ENCODE peak calls at places on chromosomes 2 and 18, in six cellular contexts. U is H1, S is WTC11, R is HepG2, Q is GM12878, T is K562. O is an unnamed sample.

GRCh38 chr2:42622943-42623676 is 54.7 kb downstream of the MTA3 start:
- DNase-seq in U (no peak), Q (no peak), T (no peak), R (no peak), S (peak), O (peak)

GRCh38 chr18:7117390-7118355 is at the start of gene LAMA1:
- DNase-seq in R (no peak), U (peak), S (peak), T (no peak), Q (no peak), O (peak)

GRCh38 chr2:222433381-222434173 is 9.2 kb downstream of the SGPP2 start:
- DNase-seq in R (no peak), Q (no peak), S (peak), U (peak), T (no peak), O (peak)

GRCh38 chr2:73214120-73215035 is at the start of gene SMYD5:
- DNase-seq in S (peak), R (peak), T (peak), Q (peak), U (no peak), O (peak)

GRCh38 chr2:120912101-120912985 is 176.7 kb downstream of the GLI2 start:
- DNase-seq in T (peak), U (no peak), Q (no peak), S (no peak), R (no peak), O (no peak)

GRCh38 chr2:189364607-189365006 is 76.7 kb upstream of the WDR75 start:
- DNase-seq in S (no peak), Q (no peak), T (no peak), U (no peak), R (no peak), O (no peak)

GRCh38 chr18:2823202-2823601 is 23.6 kb upstream of the EMILIN2 start:
- DNase-seq in T (no peak), S (no peak), U (no peak), Q (no peak), R (no peak), O (no peak)

GRCh38 chr2:74876081-74876886 is 42.4 kb downstream of the HK2 start:
- DNase-seq in U (no peak), T (peak), S (peak), Q (peak), R (peak), O (peak)

GRCh38 chr2:165745916-165746315 is 48.1 kb downstream of the GALNT3 start:
- DNase-seq in S (no peak), U (no peak), T (no peak), Q (no peak), R (no peak), O (no peak)

GRCh38 chr2:149534674-149535073 is 52.9 kb downstream of the MMADHC start:
- DNase-seq in Q (no peak), U (no peak), R (no peak), S (no peak), T (no peak), O (no peak)

GRCh38 chr18:69491576-69491975 is 90.9 kb downstream of the DOK6 start:
- DNase-seq in R (no peak), Q (no peak), S (no peak), T (no peak), U (no peak), O (no peak)

GRCh38 chr18:47528343-47528742 is 276.9 kb upstream of the SKOR2 start:
- DNase-seq in T (no peak), Q (no peak), S (no peak), R (no peak), U (no peak), O (no peak)

GRCh38 chr2:234289789-234290188 is 207.1 kb downstream of the ARL4C start:
- DNase-seq in U (no peak), T (no peak), Q (no peak), S (no peak), R (no peak), O (no peak)

GRCh38 chr2:103991591-103991990 is 862.3 kb upstream of the POU3F3 start:
- DNase-seq in T (no peak), U (no peak), Q (no peak), S (no peak), R (peak), O (peak)

GRCh38 chr2:205505344-205505743 is 177.0 kb upstream of the NRP2 start:
- DNase-seq in U (no peak), R (no peak), T (no peak), S (no peak), Q (no peak), O (no peak)

GRCh38 chr2:207674266-207674774 is 37.1 kb upstream of the CCNYL1 start:
- DNase-seq in Q (no peak), U (no peak), T (no peak), S (no peak), R (no peak), O (peak)

GRCh38 chr2:204353823-204354222 is 191.5 kb upstream of the PARD3B start:
- DNase-seq in S (no peak), Q (no peak), R (no peak), T (no peak), U (no peak), O (no peak)

GRCh38 chr2:73006969-73007710 is 64.4 kb downstream of the SFXN5 start:
- DNase-seq in T (no peak), U (no peak), S (no peak), R (no peak), Q (no peak), O (no peak)

GRCh38 chr2:222903234-222904220 is 42.7 kb downstream of the ACSL3 start:
- DNase-seq in Q (no peak), T (peak), R (peak), S (no peak), U (no peak), O (peak)

DNA sequence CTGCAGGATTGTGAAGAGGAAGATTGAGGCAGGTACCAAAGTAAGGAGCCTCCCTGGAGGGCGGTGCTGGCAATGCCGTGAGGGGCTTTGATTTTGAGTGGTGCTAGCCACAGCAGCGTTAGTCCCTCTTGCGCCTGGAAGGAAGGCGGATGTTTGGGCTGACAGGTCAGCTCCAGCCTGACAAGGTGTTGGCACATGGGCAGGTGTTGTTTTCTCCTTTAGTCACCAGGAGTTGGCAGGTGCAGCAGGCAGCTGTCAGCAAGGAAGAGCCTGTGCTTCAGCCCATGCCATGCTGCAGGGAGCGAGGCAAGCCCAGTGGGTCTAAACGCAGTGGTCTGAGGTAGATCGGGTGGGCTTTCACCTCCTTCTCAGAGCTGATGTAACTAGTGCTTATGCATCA is 8.5 kb downstream of the SEC11C start:
- DNase-seq in R (no peak), T (no peak), Q (no peak), S (no peak), U (no peak), O (no peak)
- TF ChIP-seq CREB1 in R (no peak), T (no peak), Q (no peak), S (no peak), U (no peak), O (no peak)

GRCh38 chr18:22666411-22666940 is 248.8 kb upstream of the CTAGE1 start:
- DNase-seq in S (no peak), U (no peak), Q (no peak), R (no peak), T (no peak), O (no peak)
- TF ChIP-seq CREB1 in S (no peak), U (no peak), Q (no peak), R (no peak), T (no peak), O (no peak)

DNA sequence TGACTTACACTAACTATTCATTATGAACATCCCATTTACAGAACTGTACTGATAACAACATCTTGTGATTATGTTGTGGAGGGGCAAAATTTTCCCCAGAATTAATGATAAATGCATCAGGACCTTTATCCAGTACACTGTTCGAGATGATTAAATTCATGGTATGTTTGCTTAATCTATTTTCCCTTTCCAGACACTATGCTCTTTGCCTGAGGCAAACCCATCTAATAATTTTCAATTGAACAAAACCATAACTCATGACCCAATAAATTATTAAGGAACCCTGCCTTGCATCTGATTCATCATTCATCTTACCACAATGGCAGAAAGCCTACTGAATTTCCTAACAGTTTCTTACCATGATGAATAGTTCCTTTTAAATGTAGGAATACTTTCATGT is 385.0 kb downstream of the DSEL start:
- DNase-seq in R (no peak), S (no peak), Q (no peak), U (no peak), T (no peak), O (no peak)
- TF ChIP-seq CREB1 in R (no peak), S (no peak), Q (no peak), U (no peak), T (no peak), O (no peak)

GRCh38 chr2:40406485-40407289 is 45.2 kb downstream of the SLC8A1 start:
- DNase-seq in S (no peak), Q (no peak), R (no peak), U (no peak), T (no peak), O (no peak)
- TF ChIP-seq CREB1 in S (no peak), Q (no peak), R (peak), U (no peak), T (no peak), O (no peak)

DNA sequence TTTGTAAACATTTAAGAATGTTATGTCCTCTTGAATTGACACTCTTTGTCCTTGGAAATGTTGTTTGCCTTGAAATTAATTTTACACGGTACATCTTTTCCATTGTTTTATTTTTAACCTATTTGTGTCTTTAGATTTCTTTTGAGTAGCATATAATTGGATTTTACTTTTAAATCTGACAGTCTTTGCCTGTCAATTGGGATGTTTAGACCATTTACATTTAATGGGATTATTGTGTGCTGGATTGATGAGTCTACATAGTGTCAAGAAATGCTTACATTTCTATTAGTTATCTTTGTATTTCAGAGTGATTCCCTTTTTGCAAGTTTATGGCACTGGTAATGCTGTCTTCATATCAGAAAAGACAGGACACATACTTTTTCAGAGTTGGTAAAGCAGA is 61.5 kb downstream of the BABAM2 start:
- DNase-seq in Q (no peak), U (no peak), T (no peak), R (no peak), S (no peak), O (no peak)
- TF ChIP-seq CREB1 in Q (no peak), U (no peak), T (no peak), R (no peak), S (no peak), O (no peak)

DNA sequence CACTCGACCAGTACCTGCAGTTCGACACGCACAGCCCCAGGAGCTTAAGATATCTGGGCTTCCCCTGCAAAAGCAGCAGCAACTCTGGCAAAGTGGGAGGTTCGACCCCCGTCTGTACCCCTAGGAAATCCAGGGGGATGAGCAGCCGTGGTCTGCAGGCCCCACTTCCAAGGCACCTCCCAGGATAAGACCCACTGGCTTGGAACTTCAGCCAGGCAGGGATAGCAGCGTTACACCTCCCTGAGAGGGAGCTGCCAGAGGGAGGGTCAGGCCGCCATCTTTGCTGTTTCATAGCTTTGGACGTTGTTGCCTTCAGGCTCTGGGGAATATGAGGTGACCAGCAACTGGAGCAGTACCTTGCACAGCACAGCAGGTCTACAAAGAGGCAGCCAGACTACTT is 351.1 kb downstream of the SOX11 start:
- DNase-seq in U (no peak), S (no peak), R (no peak), T (no peak), Q (no peak), O (no peak)
- TF ChIP-seq CREB1 in U (no peak), S (no peak), R (no peak), T (no peak), Q (no peak), O (no peak)

GRCh38 chr2:241501551-241501950 is 6.8 kb downstream of the STK25 start:
- DNase-seq in Q (no peak), U (no peak), T (no peak), R (no peak), S (no peak), O (no peak)
- TF ChIP-seq CREB1 in Q (no peak), U (no peak), T (no peak), R (no peak), S (no peak), O (no peak)

GRCh38 chr2:150535176-150535575 is 47.7 kb upstream of the RND3 start:
- DNase-seq in R (no peak), Q (no peak), U (no peak), S (no peak), T (no peak), O (no peak)

GRCh38 chr2:150542172-150542571 is 54.7 kb upstream of the RND3 start:
- DNase-seq in R (no peak), Q (no peak), S (no peak), T (no peak), U (no peak), O (no peak)

GRCh38 chr2:150542692-150543091 is 55.2 kb upstream of the RND3 start:
- DNase-seq in S (no peak), U (no peak), Q (no peak), T (no peak), R (no peak), O (no peak)

GRCh38 chr2:150532883-150533282 is 45.4 kb upstream of the RND3 start:
- DNase-seq in S (no peak), R (no peak), U (no peak), T (no peak), Q (no peak), O (no peak)

DNA sequence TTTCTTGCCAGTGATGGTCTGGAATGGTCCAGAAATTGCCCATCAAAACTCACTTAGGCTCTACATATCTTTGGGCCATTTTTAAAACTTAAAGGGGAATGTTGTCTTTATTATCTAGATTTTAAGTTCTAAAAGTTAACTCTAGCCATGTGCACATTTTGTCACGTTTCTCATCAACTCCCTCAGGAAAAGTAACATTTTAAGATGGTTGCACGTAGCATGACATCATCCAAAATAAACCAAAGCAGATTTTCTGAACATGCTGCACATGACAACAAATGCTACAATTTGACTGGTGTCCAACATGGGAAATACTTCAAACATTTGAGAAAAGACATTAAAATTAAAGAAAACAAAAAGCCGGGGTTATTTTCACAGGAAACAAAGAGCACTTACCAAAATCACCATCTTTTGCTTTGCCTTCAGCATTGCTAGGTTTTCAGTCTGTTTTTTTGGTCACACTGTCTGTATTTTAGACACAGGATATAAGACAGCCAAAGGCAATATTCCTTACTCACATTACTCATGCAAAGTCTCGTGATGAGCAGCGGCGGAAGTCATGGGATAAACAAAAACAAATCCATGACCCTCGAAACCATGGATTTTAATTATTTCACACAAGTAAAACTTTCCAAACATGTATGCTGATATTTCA is 51.2 kb upstream of the RND3 start:
- DNase-seq in S (no peak), R (no peak), Q (no peak), U (no peak), T (no peak), O (no peak)
- TF ChIP-seq CREB1 in S (no peak), R (peak), Q (no peak), U (no peak), T (no peak), O (no peak)

O was measured in GM23338.